ENCODE peak calls at places on chromosomes 6 and 20, in ten cellular contexts. T is esophagus muscularis mucosa, R is HepG2, Y is H54, L is spleen, X is GM12878, G is ovary, J is A549, O is tibial nerve, E is endothelial cell of umbilical vein. A is an unnamed sample.

GRCh38 chr6:93419304-93420162 is at the start of gene EPHA7:
- DNase-seq in R (no peak), Y (no peak), J (peak), O (peak), G (peak), X (no peak), L (peak), E (peak), T (peak), A (peak)

GRCh38 chr20:64077094-64077493 is 2.2 kb downstream of the RGS19 start:
- DNase-seq in T (no peak), G (no peak), L (peak), X (no peak), O (no peak), R (no peak), Y (no peak), E (no peak), J (no peak), A (no peak)

GRCh38 chr20:310645-311044 is 13.3 kb downstream of the ZCCHC3 start:
- DNase-seq in O (no peak), L (no peak), J (no peak), G (no peak), R (no peak), T (no peak), E (no peak), X (no peak), Y (no peak), A (no peak)

GRCh38 chr20:23148721-23149570 is 62.8 kb upstream of the CD93 start:
- DNase-seq in E (no peak), J (no peak), T (no peak), G (no peak), O (no peak), R (no peak), Y (no peak), L (no peak), X (no peak), A (no peak)

GRCh38 chr20:57582432-57583288 is 21.8 kb downstream of the PCK1 start:
- DNase-seq in E (peak), X (no peak), O (peak), R (peak), Y (no peak), L (peak), J (no peak), G (peak), T (no peak), A (no peak)

GRCh38 chr20:61296629-61297019 is 44.6 kb downstream of the CDH4 start:
- DNase-seq in Y (no peak), O (no peak), J (no peak), T (no peak), E (no peak), X (no peak), R (no peak), G (no peak), L (peak), A (no peak)

GRCh38 chr6:119147101-119148053 is 68.9 kb upstream of the FAM184A start:
- DNase-seq in L (no peak), G (peak), T (peak), X (peak), Y (peak), J (peak), O (peak), E (peak), R (peak), A (peak)

GRCh38 chr6:44254201-44254956 is 2.9 kb downstream of the SLC35B2 start:
- DNase-seq in G (no peak), E (no peak), J (no peak), Y (no peak), T (no peak), R (no peak), X (no peak), O (no peak), L (peak), A (no peak)

GRCh38 chr20:20184149-20184548 is 131.8 kb downstream of the CFAP61 start:
- DNase-seq in E (no peak), J (no peak), G (no peak), X (no peak), Y (peak), T (no peak), O (no peak), L (no peak), R (no peak), A (no peak)

GRCh38 chr6:57302477-57302876 is 15.0 kb upstream of the PRIM2 start:
- DNase-seq in R (no peak), G (no peak), L (no peak), J (no peak), E (no peak), T (no peak), Y (no peak), O (no peak), X (no peak), A (no peak)

GRCh38 chr6:50699086-50699886 is 14.0 kb upstream of the TFAP2D start:
- DNase-seq in L (no peak), O (no peak), R (no peak), T (no peak), J (no peak), X (no peak), E (no peak), Y (no peak), G (no peak), A (no peak)

GRCh38 chr20:59678286-59678685 is 73.9 kb downstream of the PHACTR3 start:
- DNase-seq in J (no peak), Y (no peak), O (no peak), E (no peak), X (no peak), G (no peak), R (no peak), L (no peak), T (no peak), A (no peak)

GRCh38 chr6:6998194-6998569 is 109.6 kb upstream of the RREB1 start:
- DNase-seq in R (no peak), X (no peak), Y (no peak), E (no peak), O (no peak), G (no peak), L (peak), J (no peak), T (no peak), A (no peak)

DNA sequence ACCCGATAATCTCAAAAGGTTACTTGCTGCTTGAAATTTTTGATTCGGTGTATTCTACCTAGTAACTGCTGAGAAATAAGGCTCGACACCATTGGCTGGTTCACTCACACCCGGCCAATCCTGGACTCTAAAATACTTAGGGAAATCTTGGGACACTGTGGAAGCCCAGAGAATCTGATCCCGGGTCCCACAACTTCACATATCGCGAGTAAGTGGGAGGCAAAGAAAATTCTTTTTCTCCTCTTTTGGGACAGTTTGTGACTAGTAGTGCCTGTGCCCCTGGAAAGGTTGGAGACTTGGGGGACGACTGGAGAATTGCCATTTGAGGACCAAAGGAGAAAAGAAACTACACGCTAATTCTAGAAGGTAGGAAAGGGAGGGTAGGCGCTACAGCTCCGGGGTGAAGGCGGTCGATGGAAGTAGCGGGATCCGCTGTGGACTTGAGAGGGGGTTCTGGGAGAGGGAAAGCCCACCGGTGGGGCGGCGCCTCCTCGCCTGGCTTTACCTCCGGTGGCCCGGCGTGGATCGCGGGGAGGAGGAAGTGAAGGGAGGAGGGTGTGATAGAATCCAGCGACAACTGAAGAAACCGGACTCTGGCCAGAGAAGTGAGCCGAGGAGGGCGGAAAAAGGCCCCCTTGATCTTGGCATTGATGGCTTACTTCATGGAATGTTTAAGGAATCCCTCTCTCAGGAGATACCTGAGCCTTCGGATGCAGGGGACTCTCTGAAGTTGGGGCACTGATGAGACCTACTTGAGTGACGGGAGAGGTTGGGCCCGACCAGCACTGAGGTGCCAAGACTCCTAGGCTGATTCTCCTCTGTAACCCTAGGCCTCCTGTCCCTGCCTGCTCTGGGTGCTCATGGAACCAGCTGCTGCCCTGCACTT is 18.8 kb upstream of the BTN3A3 start:
- DNase-seq in Y (peak), X (peak), T (peak), G (peak), O (peak), L (peak), J (peak), E (peak), R (peak), A (peak)
- TF ChIP-seq POLR2A in Y (peak), X (peak), T (no peak), G (no peak), O (no peak), L (no peak), J (no peak), E (no peak), R (peak), A (no peak)

DNA sequence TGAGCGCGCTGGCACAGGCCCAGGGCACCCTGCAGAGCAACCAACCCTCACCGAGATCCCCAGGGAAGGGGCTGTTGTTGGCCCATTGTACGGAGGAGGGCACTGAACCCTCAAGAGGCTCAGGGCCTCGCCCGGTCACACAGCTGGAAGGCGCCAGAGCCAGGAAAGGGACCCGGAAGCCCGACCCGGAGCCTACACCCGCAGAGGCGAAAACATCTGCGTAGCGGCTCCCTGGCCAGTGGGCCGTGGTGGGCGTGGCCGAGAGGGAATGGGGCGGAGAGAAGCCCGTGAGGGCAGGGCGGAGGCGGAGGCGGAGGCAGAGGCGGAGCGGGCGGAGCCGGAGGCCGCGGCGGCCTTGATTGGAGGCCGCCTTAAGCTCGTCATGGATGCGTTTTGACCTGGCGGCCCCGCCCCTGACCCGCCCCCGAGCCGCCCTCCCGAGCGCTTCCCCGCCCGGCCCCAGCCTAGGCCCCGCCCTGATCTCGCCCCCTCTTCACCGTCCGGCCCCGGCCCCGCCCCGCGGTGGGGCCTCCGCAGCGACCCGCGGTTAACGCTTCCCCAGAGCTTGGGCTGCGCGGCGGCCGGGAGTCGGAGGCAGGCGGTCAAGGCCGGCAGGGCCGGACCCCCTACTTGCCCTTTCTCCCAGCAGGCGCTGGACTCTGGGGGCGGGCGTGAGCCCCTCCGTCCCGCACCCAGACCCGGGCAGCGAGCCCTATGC is 2.1 kb upstream of the MRGBP start:
- DNase-seq in T (peak), X (peak), O (peak), R (peak), L (peak), E (peak), G (peak), J (peak), Y (peak), A (peak)
- TF ChIP-seq POLR2A in T (peak), X (peak), O (peak), R (no peak), L (peak), E (peak), G (peak), J (peak), Y (peak), A (peak)

GRCh38 chr20:15992564-15992963 is 580.7 kb downstream of the KIF16B start:
- DNase-seq in T (no peak), R (no peak), L (no peak), Y (no peak), E (no peak), O (no peak), X (no peak), J (no peak), G (no peak), A (no peak)

GRCh38 chr20:15986690-15987089 is 586.6 kb downstream of the KIF16B start:
- DNase-seq in Y (no peak), J (no peak), T (no peak), L (no peak), X (peak), G (no peak), O (no peak), R (no peak), E (no peak), A (no peak)

DNA sequence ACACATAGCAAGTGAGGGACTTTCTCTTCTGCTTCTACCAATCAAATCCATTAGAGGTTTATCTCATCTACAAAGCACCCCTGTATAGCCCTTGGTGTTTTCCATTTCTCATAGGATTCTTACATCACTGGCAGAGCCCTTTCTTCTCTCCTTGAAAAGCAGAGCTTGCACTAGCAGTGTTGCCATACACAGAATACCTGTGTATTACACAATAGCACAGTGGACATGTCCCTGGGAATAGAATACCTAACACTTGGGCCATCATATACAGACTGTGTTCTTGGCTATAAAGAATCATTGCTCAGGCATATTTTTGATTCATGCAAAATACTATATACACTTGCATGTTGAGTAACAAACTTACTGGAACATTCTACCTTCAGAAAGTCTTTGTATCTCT is 582.0 kb downstream of the KIF16B start:
- DNase-seq in X (no peak), Y (no peak), O (no peak), R (no peak), L (no peak), G (no peak), T (no peak), E (no peak), J (no peak), A (no peak)
- TF ChIP-seq POLR2A in X (no peak), Y (no peak), O (no peak), R (no peak), L (no peak), G (no peak), T (no peak), E (no peak), J (no peak), A (no peak)

GRCh38 chr20:8796088-8796665 is 272.7 kb upstream of the PLCB4 start:
- DNase-seq in X (no peak), T (no peak), G (no peak), O (no peak), R (no peak), L (no peak), E (peak), J (no peak), Y (no peak), A (no peak)

GRCh38 chr20:8798505-8798904 is 270.4 kb upstream of the PLCB4 start:
- DNase-seq in G (no peak), L (no peak), J (no peak), X (no peak), E (peak), T (no peak), O (no peak), Y (no peak), R (no peak), A (no peak)

GRCh38 chr20:8801686-8802085 is 267.2 kb upstream of the PLCB4 start:
- DNase-seq in L (no peak), E (no peak), T (no peak), G (no peak), X (no peak), R (no peak), O (no peak), J (no peak), Y (no peak), A (no peak)

GRCh38 chr20:8803065-8803464 is 265.8 kb upstream of the PLCB4 start:
- DNase-seq in L (no peak), G (no peak), R (no peak), Y (no peak), X (no peak), T (no peak), J (no peak), O (no peak), E (peak), A (no peak)

DNA sequence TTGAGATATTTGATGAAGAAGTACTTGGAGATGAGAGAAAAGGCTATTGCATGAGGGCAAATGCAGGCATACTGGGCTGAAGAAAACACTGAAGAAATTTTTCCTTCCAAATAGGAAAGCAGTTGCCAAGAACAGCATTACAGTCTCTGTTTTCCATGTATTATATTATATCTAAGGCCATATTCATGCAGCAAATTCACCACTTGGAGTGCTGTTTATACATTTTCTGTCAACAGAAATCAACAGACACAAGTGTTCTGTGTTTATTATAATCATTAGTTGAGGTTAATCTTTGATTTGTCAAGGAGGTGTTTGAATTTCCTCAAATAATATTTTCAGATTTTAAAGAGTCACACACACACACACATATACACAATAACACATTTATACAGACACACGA is 268.8 kb upstream of the PLCB4 start:
- DNase-seq in E (no peak), Y (no peak), R (no peak), O (no peak), L (no peak), J (no peak), X (no peak), G (no peak), T (no peak), A (no peak)
- TF ChIP-seq POLR2A in E (no peak), Y (no peak), R (no peak), O (no peak), L (no peak), J (no peak), X (no peak), G (no peak), T (no peak), A (no peak)